ENCODE peak calls at places on chromosomes 12 and 14, in nine cellular contexts. One of them, this sample, is unnamed.

GRCh38 chr14:89672636-89673279 is 255.7 kb upstream of the FOXN3 start:
- DNase-seq in IMR-90: no peak
- DNase-seq in GM10248: no peak
- DNase-seq in K562: no peak
- DNase-seq in OCI-LY7: no peak
- DNase-seq in thoracic aorta: no peak
- DNase-seq in heart right ventricle: peak
- DNase-seq in fibroblast of mammary gland: no peak
- DNase-seq in psoas muscle: no peak
- DNase-seq in this sample: no peak

GRCh38 chr14:47262801-47263200 is 412.6 kb downstream of the MDGA2 start:
- DNase-seq in IMR-90: no peak
- DNase-seq in GM10248: no peak
- DNase-seq in K562: no peak
- DNase-seq in OCI-LY7: no peak
- DNase-seq in thoracic aorta: no peak
- DNase-seq in heart right ventricle: no peak
- DNase-seq in fibroblast of mammary gland: no peak
- DNase-seq in psoas muscle: no peak
- DNase-seq in this sample: no peak

GRCh38 chr14:37655418-37655817 is 60.0 kb downstream of the TTC6 start:
- DNase-seq in IMR-90: peak
- DNase-seq in GM10248: no peak
- DNase-seq in K562: no peak
- DNase-seq in OCI-LY7: no peak
- DNase-seq in thoracic aorta: no peak
- DNase-seq in heart right ventricle: no peak
- DNase-seq in fibroblast of mammary gland: peak
- DNase-seq in psoas muscle: no peak
- DNase-seq in this sample: no peak

GRCh38 chr12:63419119-63419518 is 249.2 kb downstream of the DPY19L2 start:
- DNase-seq in IMR-90: no peak
- DNase-seq in GM10248: no peak
- DNase-seq in K562: no peak
- DNase-seq in OCI-LY7: no peak
- DNase-seq in thoracic aorta: no peak
- DNase-seq in heart right ventricle: no peak
- DNase-seq in fibroblast of mammary gland: peak
- DNase-seq in psoas muscle: no peak
- DNase-seq in this sample: no peak

GRCh38 chr12:32249701-32250270 is 143.1 kb downstream of the BICD1 start:
- DNase-seq in IMR-90: no peak
- DNase-seq in GM10248: no peak
- DNase-seq in K562: no peak
- DNase-seq in OCI-LY7: no peak
- DNase-seq in thoracic aorta: no peak
- DNase-seq in heart right ventricle: no peak
- DNase-seq in fibroblast of mammary gland: no peak
- DNase-seq in psoas muscle: no peak
- DNase-seq in this sample: no peak

GRCh38 chr14:103859416-103860202 is 12.2 kb upstream of the PPP1R13B start:
- DNase-seq in IMR-90: no peak
- DNase-seq in GM10248: no peak
- DNase-seq in K562: no peak
- DNase-seq in OCI-LY7: no peak
- DNase-seq in thoracic aorta: no peak
- DNase-seq in heart right ventricle: no peak
- DNase-seq in fibroblast of mammary gland: no peak
- DNase-seq in psoas muscle: no peak
- DNase-seq in this sample: no peak

GRCh38 chr12:123801573-123802178 is 39.6 kb downstream of the DNAH10 start:
- DNase-seq in IMR-90: peak
- DNase-seq in GM10248: peak
- DNase-seq in K562: no peak
- DNase-seq in OCI-LY7: peak
- DNase-seq in thoracic aorta: no peak
- DNase-seq in heart right ventricle: no peak
- DNase-seq in fibroblast of mammary gland: peak
- DNase-seq in psoas muscle: no peak
- DNase-seq in this sample: no peak

GRCh38 chr12:66137937-66138336 is 7.4 kb upstream of the LLPH start:
- DNase-seq in IMR-90: no peak
- DNase-seq in GM10248: no peak
- DNase-seq in K562: no peak
- DNase-seq in OCI-LY7: no peak
- DNase-seq in thoracic aorta: no peak
- DNase-seq in heart right ventricle: no peak
- DNase-seq in fibroblast of mammary gland: no peak
- DNase-seq in psoas muscle: no peak
- DNase-seq in this sample: no peak

GRCh38 chr14:105275267-105275946 is 25.4 kb downstream of the BRF1 start:
- DNase-seq in IMR-90: peak
- DNase-seq in GM10248: no peak
- DNase-seq in K562: no peak
- DNase-seq in OCI-LY7: no peak
- DNase-seq in thoracic aorta: no peak
- DNase-seq in heart right ventricle: no peak
- DNase-seq in fibroblast of mammary gland: peak
- DNase-seq in psoas muscle: peak
- DNase-seq in this sample: no peak

GRCh38 chr12:14981049-14981448 is 8.2 kb downstream of the PDE6H start:
- DNase-seq in IMR-90: no peak
- DNase-seq in GM10248: no peak
- DNase-seq in K562: no peak
- DNase-seq in OCI-LY7: no peak
- DNase-seq in thoracic aorta: no peak
- DNase-seq in heart right ventricle: no peak
- DNase-seq in fibroblast of mammary gland: no peak
- DNase-seq in psoas muscle: no peak
- DNase-seq in this sample: no peak

GRCh38 chr12:52257074-52257551 is 17.3 kb upstream of the KRT86 start:
- DNase-seq in IMR-90: no peak
- DNase-seq in GM10248: no peak
- DNase-seq in K562: no peak
- DNase-seq in OCI-LY7: no peak
- DNase-seq in thoracic aorta: no peak
- DNase-seq in heart right ventricle: no peak
- DNase-seq in fibroblast of mammary gland: no peak
- DNase-seq in psoas muscle: no peak
- DNase-seq in this sample: no peak

GRCh38 chr12:94873368-94874085 is 130.0 kb downstream of the NDUFA12 start:
- DNase-seq in IMR-90: no peak
- DNase-seq in GM10248: peak
- DNase-seq in K562: peak
- DNase-seq in OCI-LY7: peak
- DNase-seq in thoracic aorta: no peak
- DNase-seq in heart right ventricle: no peak
- DNase-seq in fibroblast of mammary gland: no peak
- DNase-seq in psoas muscle: peak
- DNase-seq in this sample: no peak

GRCh38 chr14:80618751-80619329 is 322.7 kb downstream of the CEP128 start:
- DNase-seq in IMR-90: peak
- DNase-seq in GM10248: no peak
- DNase-seq in K562: no peak
- DNase-seq in OCI-LY7: no peak
- DNase-seq in thoracic aorta: no peak
- DNase-seq in heart right ventricle: no peak
- DNase-seq in fibroblast of mammary gland: no peak
- DNase-seq in psoas muscle: no peak
- DNase-seq in this sample: no peak

GRCh38 chr14:104362761-104363605 is 216.6 kb upstream of the C14orf180 start:
- DNase-seq in IMR-90: no peak
- DNase-seq in GM10248: no peak
- DNase-seq in K562: no peak
- DNase-seq in OCI-LY7: no peak
- DNase-seq in thoracic aorta: no peak
- DNase-seq in heart right ventricle: no peak
- DNase-seq in fibroblast of mammary gland: no peak
- DNase-seq in psoas muscle: no peak
- DNase-seq in this sample: no peak

GRCh38 chr12:95995238-95996031 is 709 bp downstream of the HAL start:
- DNase-seq in IMR-90: no peak
- DNase-seq in GM10248: no peak
- DNase-seq in K562: no peak
- DNase-seq in OCI-LY7: no peak
- DNase-seq in thoracic aorta: no peak
- DNase-seq in heart right ventricle: no peak
- DNase-seq in fibroblast of mammary gland: no peak
- DNase-seq in psoas muscle: no peak
- DNase-seq in this sample: no peak

GRCh38 chr14:71464840-71465239 is 467.4 kb upstream of the RGS6 start:
- DNase-seq in IMR-90: no peak
- DNase-seq in GM10248: no peak
- DNase-seq in K562: no peak
- DNase-seq in OCI-LY7: no peak
- DNase-seq in thoracic aorta: no peak
- DNase-seq in heart right ventricle: no peak
- DNase-seq in fibroblast of mammary gland: no peak
- DNase-seq in psoas muscle: no peak
- DNase-seq in this sample: no peak

GRCh38 chr12:28704477-28705169 is 444.5 kb upstream of the FAR2 start:
- DNase-seq in IMR-90: peak
- DNase-seq in GM10248: no peak
- DNase-seq in K562: no peak
- DNase-seq in OCI-LY7: no peak
- DNase-seq in thoracic aorta: no peak
- DNase-seq in heart right ventricle: no peak
- DNase-seq in fibroblast of mammary gland: no peak
- DNase-seq in psoas muscle: no peak
- DNase-seq in this sample: no peak

GRCh38 chr14:106586098-106586704 is 1059.8 kb downstream of the TMEM121 start:
- DNase-seq in IMR-90: no peak
- DNase-seq in GM10248: peak
- DNase-seq in K562: peak
- DNase-seq in OCI-LY7: peak
- DNase-seq in thoracic aorta: no peak
- DNase-seq in heart right ventricle: no peak
- DNase-seq in fibroblast of mammary gland: no peak
- DNase-seq in psoas muscle: no peak
- DNase-seq in this sample: no peak

DNA sequence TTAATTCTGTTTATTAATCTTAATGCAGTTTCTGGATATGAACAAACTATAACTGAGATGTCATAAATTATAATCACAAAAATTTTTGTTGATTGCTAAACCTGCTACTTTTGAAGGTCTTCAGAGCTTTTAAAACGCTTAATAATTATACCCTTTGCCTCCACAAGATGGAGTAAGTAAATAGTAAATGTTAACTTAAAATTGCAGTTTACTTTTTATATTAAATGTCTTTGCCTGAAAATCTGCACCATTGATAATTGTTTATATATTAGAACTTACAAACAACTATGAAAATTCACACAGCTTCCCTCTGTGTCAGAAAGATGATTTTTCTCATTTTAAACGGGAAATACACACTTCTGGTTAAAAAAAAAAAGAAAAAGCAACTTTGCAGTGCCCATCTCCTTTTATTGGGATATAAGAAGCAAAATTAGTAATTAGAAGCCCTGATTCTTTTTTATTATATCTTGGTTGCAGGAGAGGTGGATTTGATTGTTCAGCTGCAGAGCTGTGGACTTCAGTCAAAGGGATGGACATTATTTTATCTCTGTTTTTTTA is 35.6 kb downstream of the SCFD1 start:
- DNase-seq in IMR-90: peak
- DNase-seq in GM10248: no peak
- DNase-seq in K562: no peak
- DNase-seq in OCI-LY7: peak
- DNase-seq in thoracic aorta: no peak
- DNase-seq in heart right ventricle: no peak
- DNase-seq in fibroblast of mammary gland: peak
- DNase-seq in psoas muscle: no peak
- DNase-seq in this sample: no peak
- TF ChIP-seq CTCF in IMR-90: peak
- TF ChIP-seq CTCF in GM10248: no peak
- TF ChIP-seq CTCF in K562: no peak
- TF ChIP-seq CTCF in OCI-LY7: peak
- TF ChIP-seq CTCF in thoracic aorta: peak
- TF ChIP-seq CTCF in heart right ventricle: peak
- TF ChIP-seq CTCF in fibroblast of mammary gland: peak
- TF ChIP-seq CTCF in psoas muscle: peak
- TF ChIP-seq CTCF in this sample: no peak

GRCh38 chr12:6278439-6279255 is 31.8 kb upstream of the PLEKHG6 start:
- DNase-seq in IMR-90: peak
- DNase-seq in GM10248: peak
- DNase-seq in K562: peak
- DNase-seq in OCI-LY7: peak
- DNase-seq in thoracic aorta: no peak
- DNase-seq in heart right ventricle: peak
- DNase-seq in fibroblast of mammary gland: peak
- DNase-seq in psoas muscle: peak
- DNase-seq in this sample: peak
- TF ChIP-seq CTCF in IMR-90: peak
- TF ChIP-seq CTCF in GM10248: peak
- TF ChIP-seq CTCF in K562: peak
- TF ChIP-seq CTCF in OCI-LY7: peak
- TF ChIP-seq CTCF in thoracic aorta: peak
- TF ChIP-seq CTCF in heart right ventricle: peak
- TF ChIP-seq CTCF in fibroblast of mammary gland: no peak
- TF ChIP-seq CTCF in psoas muscle: peak
- TF ChIP-seq CTCF in this sample: peak

DNA sequence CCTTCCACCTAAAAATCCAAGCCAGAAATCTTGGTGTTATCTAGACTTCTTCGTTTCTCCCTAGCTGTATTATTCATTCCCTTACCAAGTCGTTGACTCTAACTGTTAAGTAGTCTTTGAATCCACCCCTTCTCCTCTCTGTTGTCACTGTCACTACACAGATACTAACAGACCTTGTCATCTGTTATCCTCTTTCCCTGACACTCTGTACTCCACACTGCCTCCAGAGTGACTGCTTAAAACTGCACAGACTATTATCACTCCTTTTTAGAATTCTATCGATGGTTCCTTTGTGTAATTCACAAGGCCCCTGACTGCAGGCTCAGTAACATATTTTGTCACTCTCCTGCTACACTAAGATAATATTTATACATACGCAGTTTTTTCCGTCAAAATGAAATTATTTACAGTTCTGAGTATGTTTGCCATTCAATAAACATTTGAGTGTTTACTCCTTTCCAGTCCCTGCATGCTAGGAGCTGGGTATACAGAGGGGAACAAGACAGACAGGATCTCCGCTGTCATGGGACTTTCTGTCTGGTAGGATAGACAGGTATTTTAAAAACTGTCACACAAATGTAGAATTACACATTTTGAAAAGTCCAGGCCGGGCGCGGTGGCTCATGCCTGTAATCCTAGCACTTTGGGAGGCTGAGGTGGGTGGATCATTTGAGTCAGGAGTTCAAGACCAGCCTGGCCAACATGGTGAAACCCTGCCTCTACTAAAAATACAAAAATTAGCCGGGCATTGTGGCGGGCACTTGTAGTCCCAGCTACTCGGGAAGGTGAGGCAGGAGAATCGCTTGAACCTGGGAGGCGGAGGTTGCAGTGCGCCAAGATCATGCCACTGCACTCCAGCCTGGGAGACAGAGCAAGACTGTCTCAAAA is 3.8 kb downstream of the MARS1 start:
- DNase-seq in IMR-90: no peak
- DNase-seq in GM10248: no peak
- DNase-seq in K562: no peak
- DNase-seq in OCI-LY7: peak
- DNase-seq in thoracic aorta: no peak
- DNase-seq in heart right ventricle: no peak
- DNase-seq in fibroblast of mammary gland: no peak
- DNase-seq in psoas muscle: no peak
- DNase-seq in this sample: no peak
- TF ChIP-seq CTCF in IMR-90: peak
- TF ChIP-seq CTCF in GM10248: no peak
- TF ChIP-seq CTCF in K562: peak
- TF ChIP-seq CTCF in OCI-LY7: peak
- TF ChIP-seq CTCF in thoracic aorta: no peak
- TF ChIP-seq CTCF in heart right ventricle: no peak
- TF ChIP-seq CTCF in fibroblast of mammary gland: peak
- TF ChIP-seq CTCF in psoas muscle: no peak
- TF ChIP-seq CTCF in this sample: no peak

GRCh38 chr12:11026118-11026517 is 3.7 kb upstream of the TAS2R19 start:
- DNase-seq in IMR-90: no peak
- DNase-seq in GM10248: no peak
- DNase-seq in K562: no peak
- DNase-seq in OCI-LY7: peak
- DNase-seq in thoracic aorta: no peak
- DNase-seq in heart right ventricle: no peak
- DNase-seq in fibroblast of mammary gland: no peak
- DNase-seq in psoas muscle: no peak
- DNase-seq in this sample: no peak
- TF ChIP-seq CTCF in IMR-90: no peak
- TF ChIP-seq CTCF in GM10248: no peak
- TF ChIP-seq CTCF in K562: no peak
- TF ChIP-seq CTCF in OCI-LY7: peak
- TF ChIP-seq CTCF in thoracic aorta: no peak
- TF ChIP-seq CTCF in heart right ventricle: no peak
- TF ChIP-seq CTCF in fibroblast of mammary gland: peak
- TF ChIP-seq CTCF in psoas muscle: no peak
- TF ChIP-seq CTCF in this sample: no peak

This sample was measured in coronary artery.